ENCODE peak calls at places on chromosome 18, in five cellular contexts. One of them, this sample, is unnamed.
A peak's percentile ranks its signal among the peaks of the same experiment; 100 is the strongest.

GRCh38 chr18:1350931-1351450 is 446.3 kb downstream of the ADCYAP1 start:
- DNase-seq in NCI-H1105: no peak
- DNase-seq in keratinocyte: no peak
- DNase-seq in T-helper 1 cell: no peak
- DNase-seq in GM12865: no peak
- DNase-seq in this sample: no peak

GRCh38 chr18:54749291-54749690 is 79.0 kb upstream of the RAB27B start:
- DNase-seq in NCI-H1105: no peak
- DNase-seq in keratinocyte: no peak
- DNase-seq in T-helper 1 cell: no peak
- DNase-seq in GM12865: no peak
- DNase-seq in this sample: no peak

GRCh38 chr18:74946646-74947045 is 262.3 kb downstream of the PTGR3 start:
- DNase-seq in NCI-H1105: no peak
- DNase-seq in keratinocyte: no peak
- DNase-seq in T-helper 1 cell: no peak
- DNase-seq in GM12865: no peak
- DNase-seq in this sample: no peak

GRCh38 chr18:66495844-66496243 is 108.0 kb downstream of the CDH19 start:
- DNase-seq in NCI-H1105: peak; percentile 63
- DNase-seq in keratinocyte: no peak
- DNase-seq in T-helper 1 cell: no peak
- DNase-seq in GM12865: peak; percentile 31
- DNase-seq in this sample: no peak

GRCh38 chr18:69680128-69680527 is 267.5 kb downstream of the CD226 start:
- DNase-seq in NCI-H1105: no peak
- DNase-seq in keratinocyte: no peak
- DNase-seq in T-helper 1 cell: no peak
- DNase-seq in GM12865: no peak
- DNase-seq in this sample: no peak

GRCh38 chr18:11669271-11669947 is 19.7 kb upstream of the GNAL start:
- DNase-seq in NCI-H1105: no peak
- DNase-seq in keratinocyte: peak; percentile 50
- DNase-seq in T-helper 1 cell: no peak
- DNase-seq in GM12865: no peak
- DNase-seq in this sample: no peak

GRCh38 chr18:36349552-36349951 is 52.0 kb downstream of the FHOD3 start:
- DNase-seq in NCI-H1105: no peak
- DNase-seq in keratinocyte: no peak
- DNase-seq in T-helper 1 cell: no peak
- DNase-seq in GM12865: no peak
- DNase-seq in this sample: no peak

GRCh38 chr18:45890606-45891005 is 65.1 kb downstream of the SIGLEC15 start:
- DNase-seq in NCI-H1105: no peak
- DNase-seq in keratinocyte: no peak
- DNase-seq in T-helper 1 cell: no peak
- DNase-seq in GM12865: no peak
- DNase-seq in this sample: no peak

GRCh38 chr18:44943201-44943881 is 262.7 kb downstream of the SETBP1 start:
- DNase-seq in NCI-H1105: no peak
- DNase-seq in keratinocyte: no peak
- DNase-seq in T-helper 1 cell: no peak
- DNase-seq in GM12865: no peak
- DNase-seq in this sample: no peak

GRCh38 chr18:21598726-21599584 is 1.5 kb downstream of the ESCO1 start:
- DNase-seq in NCI-H1105: no peak
- DNase-seq in keratinocyte: no peak
- DNase-seq in T-helper 1 cell: no peak
- DNase-seq in GM12865: peak; percentile 74
- DNase-seq in this sample: no peak

GRCh38 chr18:62728254-62728653 is 12.9 kb downstream of the PHLPP1 start:
- DNase-seq in NCI-H1105: no peak
- DNase-seq in keratinocyte: no peak
- DNase-seq in T-helper 1 cell: no peak
- DNase-seq in GM12865: no peak
- DNase-seq in this sample: no peak

GRCh38 chr18:59155140-59155539 is 15.5 kb downstream of the SEC11C start:
- DNase-seq in NCI-H1105: no peak
- DNase-seq in keratinocyte: no peak
- DNase-seq in T-helper 1 cell: no peak
- DNase-seq in GM12865: no peak
- DNase-seq in this sample: no peak

GRCh38 chr18:8696749-8697211 is 8.6 kb upstream of the MTCL1 start:
- DNase-seq in NCI-H1105: peak; percentile 11
- DNase-seq in keratinocyte: no peak
- DNase-seq in T-helper 1 cell: peak; percentile 58
- DNase-seq in GM12865: peak; percentile 59
- DNase-seq in this sample: peak; percentile 69

GRCh38 chr18:63177822-63178525 is 141.6 kb downstream of the BCL2 start:
- DNase-seq in NCI-H1105: peak; percentile 73
- DNase-seq in keratinocyte: no peak
- DNase-seq in T-helper 1 cell: no peak
- DNase-seq in GM12865: no peak
- DNase-seq in this sample: no peak

GRCh38 chr18:24426398-24427294 is at the start of gene IMPACT:
- DNase-seq in NCI-H1105: peak; percentile 92
- DNase-seq in keratinocyte: peak; percentile 15
- DNase-seq in T-helper 1 cell: peak; percentile 64
- DNase-seq in GM12865: peak; percentile 90
- DNase-seq in this sample: peak; percentile 64

GRCh38 chr18:11700876-11701275 is 11.8 kb downstream of the GNAL start:
- DNase-seq in NCI-H1105: no peak
- DNase-seq in keratinocyte: no peak
- DNase-seq in T-helper 1 cell: no peak
- DNase-seq in GM12865: no peak
- DNase-seq in this sample: no peak

GRCh38 chr18:48838921-48839818 is 111.6 kb downstream of the SMAD7 start:
- DNase-seq in NCI-H1105: no peak
- DNase-seq in keratinocyte: no peak
- DNase-seq in T-helper 1 cell: no peak
- DNase-seq in GM12865: no peak
- DNase-seq in this sample: no peak

GRCh38 chr18:6821346-6821745 is 91.8 kb downstream of the ARHGAP28 start:
- DNase-seq in NCI-H1105: no peak
- DNase-seq in keratinocyte: no peak
- DNase-seq in T-helper 1 cell: no peak
- DNase-seq in GM12865: no peak
- DNase-seq in this sample: no peak

GRCh38 chr18:985301-985700 is 80.6 kb downstream of the ADCYAP1 start:
- DNase-seq in NCI-H1105: peak; percentile 62
- DNase-seq in keratinocyte: no peak
- DNase-seq in T-helper 1 cell: no peak
- DNase-seq in GM12865: no peak
- DNase-seq in this sample: no peak

GRCh38 chr18:3723554-3723953 is 273.6 kb downstream of the TGIF1 start:
- DNase-seq in NCI-H1105: no peak
- DNase-seq in keratinocyte: no peak
- DNase-seq in T-helper 1 cell: no peak
- DNase-seq in GM12865: no peak
- DNase-seq in this sample: no peak

GRCh38 chr18:6777509-6777908 is 48.0 kb downstream of the ARHGAP28 start:
- DNase-seq in NCI-H1105: no peak
- DNase-seq in keratinocyte: no peak
- DNase-seq in T-helper 1 cell: no peak
- DNase-seq in GM12865: no peak
- DNase-seq in this sample: no peak

GRCh38 chr18:24704921-24705620 is 244.6 kb downstream of the HRH4 start:
- DNase-seq in NCI-H1105: peak; percentile 80
- DNase-seq in keratinocyte: no peak
- DNase-seq in T-helper 1 cell: no peak
- DNase-seq in GM12865: no peak
- DNase-seq in this sample: no peak

GRCh38 chr18:47944972-47945843 is 14.7 kb upstream of the SMAD2 start:
- DNase-seq in NCI-H1105: no peak
- DNase-seq in keratinocyte: peak; percentile 86
- DNase-seq in T-helper 1 cell: no peak
- DNase-seq in GM12865: peak; percentile 16
- DNase-seq in this sample: no peak

GRCh38 chr18:45589559-45590041 is 25.7 kb upstream of the SLC14A2 start:
- DNase-seq in NCI-H1105: no peak
- DNase-seq in keratinocyte: no peak
- DNase-seq in T-helper 1 cell: no peak
- DNase-seq in GM12865: no peak
- DNase-seq in this sample: no peak